ENCODE peak calls at places on chromosome 10, in six cellular contexts. One of them, this sample, is unnamed.

GRCh38 chr10:93580824-93581223 is 14.4 kb downstream of the FFAR4 start:
- DNase-seq in left ventricle myocardium inferior: no peak
- DNase-seq in adrenal gland: no peak
- DNase-seq in dorsolateral prefrontal cortex: peak
- DNase-seq in stomach: no peak
- DNase-seq in ascending aorta: no peak
- DNase-seq in this sample: no peak

GRCh38 chr10:69479241-69479730 is 28.0 kb downstream of the TSPAN15 start:
- DNase-seq in left ventricle myocardium inferior: peak
- DNase-seq in adrenal gland: peak
- DNase-seq in dorsolateral prefrontal cortex: peak
- DNase-seq in stomach: no peak
- DNase-seq in ascending aorta: no peak
- DNase-seq in this sample: no peak

GRCh38 chr10:92699518-92700272 is 9.9 kb downstream of the HHEX start:
- DNase-seq in left ventricle myocardium inferior: no peak
- DNase-seq in adrenal gland: peak
- DNase-seq in dorsolateral prefrontal cortex: no peak
- DNase-seq in stomach: no peak
- DNase-seq in ascending aorta: no peak
- DNase-seq in this sample: no peak

GRCh38 chr10:67602268-67602950 is 93.6 kb downstream of the CTNNA3 start:
- DNase-seq in left ventricle myocardium inferior: no peak
- DNase-seq in adrenal gland: no peak
- DNase-seq in dorsolateral prefrontal cortex: no peak
- DNase-seq in stomach: no peak
- DNase-seq in ascending aorta: no peak
- DNase-seq in this sample: peak

GRCh38 chr10:114301951-114302710 is 63.1 kb downstream of the VWA2 start:
- DNase-seq in left ventricle myocardium inferior: no peak
- DNase-seq in adrenal gland: no peak
- DNase-seq in dorsolateral prefrontal cortex: no peak
- DNase-seq in stomach: no peak
- DNase-seq in ascending aorta: no peak
- DNase-seq in this sample: no peak

GRCh38 chr10:61063035-61063434 is 119.0 kb upstream of the RHOBTB1 start:
- DNase-seq in left ventricle myocardium inferior: no peak
- DNase-seq in adrenal gland: peak
- DNase-seq in dorsolateral prefrontal cortex: no peak
- DNase-seq in stomach: no peak
- DNase-seq in ascending aorta: no peak
- DNase-seq in this sample: no peak

GRCh38 chr10:104333728-104334373 is 4.4 kb downstream of the ITPRIP start:
- DNase-seq in left ventricle myocardium inferior: no peak
- DNase-seq in adrenal gland: no peak
- DNase-seq in dorsolateral prefrontal cortex: no peak
- DNase-seq in stomach: no peak
- DNase-seq in ascending aorta: no peak
- DNase-seq in this sample: no peak

GRCh38 chr10:74163313-74164068 is 12.5 kb downstream of the ADK start:
- DNase-seq in left ventricle myocardium inferior: no peak
- DNase-seq in adrenal gland: no peak
- DNase-seq in dorsolateral prefrontal cortex: no peak
- DNase-seq in stomach: no peak
- DNase-seq in ascending aorta: no peak
- DNase-seq in this sample: no peak

GRCh38 chr10:2925631-2926030 is 141.7 kb upstream of the PFKP start:
- DNase-seq in left ventricle myocardium inferior: peak
- DNase-seq in adrenal gland: peak
- DNase-seq in dorsolateral prefrontal cortex: peak
- DNase-seq in stomach: peak
- DNase-seq in ascending aorta: no peak
- DNase-seq in this sample: no peak

GRCh38 chr10:7121154-7121797 is 289.6 kb downstream of the SFMBT2 start:
- DNase-seq in left ventricle myocardium inferior: peak
- DNase-seq in adrenal gland: peak
- DNase-seq in dorsolateral prefrontal cortex: peak
- DNase-seq in stomach: peak
- DNase-seq in ascending aorta: peak
- DNase-seq in this sample: no peak

GRCh38 chr10:52642208-52642607 is 130.4 kb downstream of the MBL2 start:
- DNase-seq in left ventricle myocardium inferior: no peak
- DNase-seq in adrenal gland: no peak
- DNase-seq in dorsolateral prefrontal cortex: no peak
- DNase-seq in stomach: no peak
- DNase-seq in ascending aorta: no peak
- DNase-seq in this sample: no peak

GRCh38 chr10:124999433-125000365 is 57.8 kb downstream of the ZRANB1 start:
- DNase-seq in left ventricle myocardium inferior: peak
- DNase-seq in adrenal gland: peak
- DNase-seq in dorsolateral prefrontal cortex: peak
- DNase-seq in stomach: peak
- DNase-seq in ascending aorta: peak
- DNase-seq in this sample: peak

GRCh38 chr10:96272986-96273280 is 1.6 kb upstream of the BLNK start:
- DNase-seq in left ventricle myocardium inferior: no peak
- DNase-seq in adrenal gland: no peak
- DNase-seq in dorsolateral prefrontal cortex: no peak
- DNase-seq in stomach: no peak
- DNase-seq in ascending aorta: no peak
- DNase-seq in this sample: no peak

GRCh38 chr10:129758591-129759021 is 205.5 kb downstream of the EBF3 start:
- DNase-seq in left ventricle myocardium inferior: no peak
- DNase-seq in adrenal gland: peak
- DNase-seq in dorsolateral prefrontal cortex: peak
- DNase-seq in stomach: peak
- DNase-seq in ascending aorta: no peak
- DNase-seq in this sample: no peak

GRCh38 chr10:130867446-130868194 is 443.9 kb downstream of the TCERG1L start:
- DNase-seq in left ventricle myocardium inferior: no peak
- DNase-seq in adrenal gland: no peak
- DNase-seq in dorsolateral prefrontal cortex: no peak
- DNase-seq in stomach: no peak
- DNase-seq in ascending aorta: no peak
- DNase-seq in this sample: no peak

GRCh38 chr10:91643700-91644099 is 10.8 kb upstream of the PPP1R3C start:
- DNase-seq in left ventricle myocardium inferior: no peak
- DNase-seq in adrenal gland: no peak
- DNase-seq in dorsolateral prefrontal cortex: no peak
- DNase-seq in stomach: peak
- DNase-seq in ascending aorta: no peak
- DNase-seq in this sample: no peak

GRCh38 chr10:107589081-107589480 is 424.6 kb upstream of the SORCS1 start:
- DNase-seq in left ventricle myocardium inferior: no peak
- DNase-seq in adrenal gland: no peak
- DNase-seq in dorsolateral prefrontal cortex: no peak
- DNase-seq in stomach: no peak
- DNase-seq in ascending aorta: no peak
- DNase-seq in this sample: no peak

GRCh38 chr10:88178758-88179157 is 315.3 kb downstream of the PTEN start:
- DNase-seq in left ventricle myocardium inferior: no peak
- DNase-seq in adrenal gland: no peak
- DNase-seq in dorsolateral prefrontal cortex: no peak
- DNase-seq in stomach: no peak
- DNase-seq in ascending aorta: no peak
- DNase-seq in this sample: no peak

GRCh38 chr10:97714401-97715258 is 1.1 kb downstream of the MARVELD1 start:
- DNase-seq in left ventricle myocardium inferior: peak
- DNase-seq in adrenal gland: peak
- DNase-seq in dorsolateral prefrontal cortex: peak
- DNase-seq in stomach: peak
- DNase-seq in ascending aorta: no peak
- DNase-seq in this sample: no peak

GRCh38 chr10:73901261-73901660 is 9.7 kb upstream of the PLAU start:
- DNase-seq in left ventricle myocardium inferior: no peak
- DNase-seq in adrenal gland: no peak
- DNase-seq in dorsolateral prefrontal cortex: no peak
- DNase-seq in stomach: no peak
- DNase-seq in ascending aorta: no peak
- DNase-seq in this sample: no peak

DNA sequence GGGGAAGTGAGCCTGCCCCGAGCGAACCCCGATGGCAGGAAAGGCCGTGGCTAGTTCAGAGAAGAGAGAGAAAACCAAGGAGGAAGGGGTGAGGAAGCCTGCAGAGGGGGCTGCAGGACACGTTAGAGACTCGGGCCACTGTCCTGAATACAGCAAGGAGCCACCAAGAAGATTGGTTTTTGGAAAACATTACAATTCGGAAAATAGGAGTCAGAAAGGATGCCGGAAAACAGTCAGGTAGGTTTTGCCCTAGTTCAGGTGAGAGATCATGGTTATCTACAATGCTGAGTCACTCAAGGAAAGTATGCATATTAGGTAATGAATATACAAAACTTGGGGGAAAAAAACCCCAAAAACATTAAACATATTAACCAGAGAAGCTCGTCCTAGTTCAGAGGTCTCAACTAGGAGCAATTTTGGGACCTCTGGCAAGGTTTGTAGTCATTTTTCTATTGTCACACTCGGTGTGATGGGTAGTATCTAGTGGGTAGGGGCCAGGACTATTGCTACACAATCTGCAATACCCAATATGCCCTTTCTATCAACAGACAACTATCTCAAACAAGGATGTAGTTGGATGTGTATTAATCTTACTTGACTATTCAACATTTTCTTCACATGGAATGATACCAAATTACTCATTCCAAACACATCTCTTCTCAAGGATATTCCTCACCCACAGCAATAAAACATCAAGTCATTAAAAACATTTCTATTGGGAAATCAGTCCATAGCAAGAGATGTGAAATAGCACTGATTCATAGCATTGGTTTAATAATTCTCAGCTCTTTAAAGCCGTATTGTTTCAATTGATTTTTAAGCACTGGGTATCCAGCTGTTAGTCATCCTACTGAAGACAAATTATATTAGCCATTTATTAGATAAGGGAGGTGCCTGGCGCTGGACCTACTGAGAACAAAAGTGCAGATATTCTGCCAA is 74.4 kb upstream of the RSU1 start:
- DNase-seq in left ventricle myocardium inferior: peak
- DNase-seq in adrenal gland: peak
- DNase-seq in dorsolateral prefrontal cortex: peak
- DNase-seq in stomach: peak
- DNase-seq in ascending aorta: no peak
- DNase-seq in this sample: peak
- TF ChIP-seq CTCF in left ventricle myocardium inferior: peak
- TF ChIP-seq CTCF in adrenal gland: peak
- TF ChIP-seq CTCF in dorsolateral prefrontal cortex: peak
- TF ChIP-seq CTCF in stomach: peak
- TF ChIP-seq CTCF in ascending aorta: peak
- TF ChIP-seq CTCF in this sample: peak

GRCh38 chr10:123636598-123637325 is 29.4 kb upstream of the GPR26 start:
- DNase-seq in left ventricle myocardium inferior: no peak
- DNase-seq in adrenal gland: no peak
- DNase-seq in dorsolateral prefrontal cortex: no peak
- DNase-seq in stomach: no peak
- DNase-seq in ascending aorta: no peak
- DNase-seq in this sample: no peak

GRCh38 chr10:123637326-123637880 is 28.8 kb upstream of the GPR26 start:
- DNase-seq in left ventricle myocardium inferior: no peak
- DNase-seq in adrenal gland: no peak
- DNase-seq in dorsolateral prefrontal cortex: no peak
- DNase-seq in stomach: no peak
- DNase-seq in ascending aorta: no peak
- DNase-seq in this sample: no peak

GRCh38 chr10:123634221-123634620 is 31.9 kb upstream of the GPR26 start:
- DNase-seq in left ventricle myocardium inferior: no peak
- DNase-seq in adrenal gland: no peak
- DNase-seq in dorsolateral prefrontal cortex: no peak
- DNase-seq in stomach: no peak
- DNase-seq in ascending aorta: no peak
- DNase-seq in this sample: no peak

GRCh38 chr10:123635131-123635530 is 31.0 kb upstream of the GPR26 start:
- DNase-seq in left ventricle myocardium inferior: no peak
- DNase-seq in adrenal gland: no peak
- DNase-seq in dorsolateral prefrontal cortex: no peak
- DNase-seq in stomach: no peak
- DNase-seq in ascending aorta: no peak
- DNase-seq in this sample: no peak

DNA sequence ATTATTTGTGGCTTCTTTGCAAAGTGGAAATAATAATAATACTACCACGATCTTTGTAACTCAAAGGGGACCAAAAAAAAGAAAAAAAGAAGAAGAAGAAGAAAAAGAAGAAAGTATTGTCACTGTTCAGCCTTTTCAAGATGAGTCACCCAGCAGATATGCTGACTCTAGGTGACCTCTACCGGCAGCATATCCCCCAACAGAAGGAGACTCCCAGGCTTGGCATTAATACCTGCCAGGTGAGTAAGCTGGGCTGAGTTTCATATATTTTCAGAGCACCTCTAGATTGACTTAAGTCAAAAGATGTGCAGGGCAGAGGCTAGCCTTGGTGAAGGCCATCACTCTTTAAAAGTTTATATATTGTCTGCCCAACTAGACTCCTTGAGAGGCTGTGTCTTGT is 30.4 kb upstream of the GPR26 start:
- DNase-seq in left ventricle myocardium inferior: no peak
- DNase-seq in adrenal gland: no peak
- DNase-seq in dorsolateral prefrontal cortex: no peak
- DNase-seq in stomach: no peak
- DNase-seq in ascending aorta: no peak
- DNase-seq in this sample: no peak
- H3K4me3 ChIP-seq in left ventricle myocardium inferior: no peak
- H3K4me3 ChIP-seq in adrenal gland: no peak
- H3K4me3 ChIP-seq in dorsolateral prefrontal cortex: no peak
- H3K4me3 ChIP-seq in stomach: no peak
- H3K4me3 ChIP-seq in ascending aorta: no peak
- H3K4me3 ChIP-seq in this sample: no peak

GRCh38 chr10:119404719-119405504 is 137.6 kb downstream of the RGS10 start:
- DNase-seq in left ventricle myocardium inferior: no peak
- DNase-seq in adrenal gland: no peak
- DNase-seq in dorsolateral prefrontal cortex: no peak
- DNase-seq in stomach: no peak
- DNase-seq in ascending aorta: no peak
- DNase-seq in this sample: no peak

GRCh38 chr10:119403927-119404326 is 138.6 kb downstream of the RGS10 start:
- DNase-seq in left ventricle myocardium inferior: no peak
- DNase-seq in adrenal gland: no peak
- DNase-seq in dorsolateral prefrontal cortex: no peak
- DNase-seq in stomach: no peak
- DNase-seq in ascending aorta: no peak
- DNase-seq in this sample: no peak

GRCh38 chr10:119406888-119407777 is 135.4 kb downstream of the RGS10 start:
- DNase-seq in left ventricle myocardium inferior: no peak
- DNase-seq in adrenal gland: no peak
- DNase-seq in dorsolateral prefrontal cortex: no peak
- DNase-seq in stomach: no peak
- DNase-seq in ascending aorta: no peak
- DNase-seq in this sample: no peak

GRCh38 chr10:119406137-119406536 is 136.4 kb downstream of the RGS10 start:
- DNase-seq in left ventricle myocardium inferior: no peak
- DNase-seq in adrenal gland: no peak
- DNase-seq in dorsolateral prefrontal cortex: no peak
- DNase-seq in stomach: no peak
- DNase-seq in ascending aorta: no peak
- DNase-seq in this sample: no peak

GRCh38 chr10:119405505-119405807 is 137.1 kb downstream of the RGS10 start:
- DNase-seq in left ventricle myocardium inferior: no peak
- DNase-seq in adrenal gland: no peak
- DNase-seq in dorsolateral prefrontal cortex: no peak
- DNase-seq in stomach: no peak
- DNase-seq in ascending aorta: no peak
- DNase-seq in this sample: no peak
- H3K27ac ChIP-seq in left ventricle myocardium inferior: peak
- H3K27ac ChIP-seq in adrenal gland: peak
- H3K27ac ChIP-seq in dorsolateral prefrontal cortex: peak
- H3K27ac ChIP-seq in stomach: peak
- H3K27ac ChIP-seq in ascending aorta: peak
- H3K27ac ChIP-seq in this sample: no peak

GRCh38 chr10:103111031-103111917 is 81.8 kb downstream of the NT5C2 start:
- DNase-seq in left ventricle myocardium inferior: no peak
- DNase-seq in adrenal gland: no peak
- DNase-seq in dorsolateral prefrontal cortex: no peak
- DNase-seq in stomach: no peak
- DNase-seq in ascending aorta: no peak
- DNase-seq in this sample: no peak
- TF ChIP-seq CTCF in left ventricle myocardium inferior: peak
- TF ChIP-seq CTCF in adrenal gland: no peak
- TF ChIP-seq CTCF in dorsolateral prefrontal cortex: no peak
- TF ChIP-seq CTCF in stomach: no peak
- TF ChIP-seq CTCF in ascending aorta: no peak
- TF ChIP-seq CTCF in this sample: no peak

This sample was measured in AG04450.